ENCODE peak calls at places on chromosomes 5 and 9, in eight cellular contexts. N, G, R, H, L, F, U and Y are unnamed samples.

GRCh38 chr9:110027624-110028023 is 180.3 kb downstream of the C9orf152 start:
- DNase-seq in G (no peak), L (peak), H (peak), F (no peak), N (no peak), R (peak), U (no peak), Y (no peak)

GRCh38 chr5:52859619-52860018 is 71.9 kb downstream of the ITGA1 start:
- DNase-seq in L (no peak), H (peak), G (no peak), R (peak), N (no peak), F (no peak), U (no peak), Y (no peak)

GRCh38 chr5:10581867-10582511 is 18.1 kb downstream of the ANKRD33B start:
- DNase-seq in L (no peak), N (no peak), H (no peak), G (no peak), F (no peak), R (no peak), U (no peak), Y (no peak)

GRCh38 chr5:43193171-43193951 is 1.3 kb downstream of the NIM1K start:
- DNase-seq in R (peak), F (no peak), G (peak), N (no peak), L (no peak), H (peak), U (no peak), Y (no peak)

GRCh38 chr9:131706608-131706970 is 33.3 kb downstream of the RAPGEF1 start:
- DNase-seq in U (no peak), L (no peak), F (no peak), H (no peak), R (no peak), N (no peak), G (no peak), Y (no peak)

GRCh38 chr5:124707516-124707915 is 38.9 kb downstream of the ZNF608 start:
- DNase-seq in H (no peak), R (no peak), F (no peak), L (no peak), G (no peak), U (no peak), N (no peak), Y (no peak)

GRCh38 chr5:149957855-149958254 is 2.7 kb upstream of the SLC26A2 start:
- DNase-seq in H (no peak), N (no peak), G (peak), F (no peak), U (no peak), L (no peak), R (peak), Y (no peak)

GRCh38 chr5:103598997-103599556 is 36.5 kb upstream of the NUDT12 start:
- DNase-seq in H (no peak), U (no peak), G (no peak), R (peak), F (no peak), L (no peak), N (no peak), Y (no peak)

GRCh38 chr5:85441138-85441537 is 1056.5 kb upstream of the EDIL3 start:
- DNase-seq in G (no peak), F (no peak), R (no peak), L (no peak), H (no peak), U (no peak), N (no peak), Y (no peak)

GRCh38 chr5:81825237-81825636 is 74.3 kb upstream of the SSBP2 start:
- DNase-seq in U (peak), G (peak), L (peak), N (no peak), F (no peak), R (peak), H (peak), Y (peak)

GRCh38 chr9:27539479-27540441 is 10.1 kb upstream of the MOB3B start:
- DNase-seq in H (peak), G (peak), N (no peak), U (no peak), F (no peak), R (peak), L (peak), Y (no peak)

GRCh38 chr5:36664762-36665161 is 58.4 kb downstream of the SLC1A3 start:
- DNase-seq in G (no peak), F (peak), H (peak), U (no peak), R (peak), N (no peak), L (no peak), Y (no peak)

GRCh38 chr5:32852535-32852934 is 141.4 kb downstream of the NPR3 start:
- DNase-seq in H (peak), L (peak), N (no peak), G (peak), U (no peak), F (peak), R (peak), Y (no peak)

GRCh38 chr5:141604318-141604717 is 14.5 kb downstream of the DIAPH1 start:
- DNase-seq in G (peak), R (peak), N (no peak), U (peak), F (peak), H (peak), L (peak), Y (peak)

GRCh38 chr5:39213437-39214207 is 5.7 kb downstream of the FYB1 start:
- DNase-seq in L (no peak), G (no peak), H (no peak), F (no peak), U (no peak), N (no peak), R (no peak), Y (no peak)

GRCh38 chr5:115559524-115559923 is 14.9 kb upstream of the FEM1C start:
- DNase-seq in G (no peak), U (no peak), N (no peak), R (peak), H (no peak), L (no peak), F (no peak), Y (no peak)

GRCh38 chr9:127386981-127387380 is 10.0 kb upstream of the SLC2A8 start:
- DNase-seq in U (no peak), H (no peak), F (no peak), N (no peak), L (no peak), G (no peak), R (no peak), Y (no peak)

GRCh38 chr5:14504816-14505215 is 76.8 kb upstream of the OTULINL start:
- DNase-seq in L (no peak), R (no peak), F (no peak), G (no peak), H (no peak), U (no peak), N (no peak), Y (no peak)

GRCh38 chr5:32842798-32843531 is 131.8 kb downstream of the NPR3 start:
- DNase-seq in H (no peak), L (no peak), F (no peak), N (no peak), R (no peak), U (no peak), G (peak), Y (no peak)

GRCh38 chr5:141359790-141360426 is at the start of gene PCDHGB2:
- DNase-seq in L (no peak), N (no peak), R (peak), F (peak), G (no peak), U (no peak), H (peak), Y (no peak)

GRCh38 chr5:98735806-98736507 is 37.5 kb upstream of the RGMB start:
- DNase-seq in L (no peak), G (no peak), U (no peak), R (peak), F (no peak), N (no peak), H (peak), Y (no peak)

GRCh38 chr5:118043531-118043930 is 944.8 kb downstream of the DTWD2 start:
- DNase-seq in R (no peak), H (no peak), U (no peak), L (no peak), G (no peak), F (no peak), N (no peak), Y (no peak)

DNA sequence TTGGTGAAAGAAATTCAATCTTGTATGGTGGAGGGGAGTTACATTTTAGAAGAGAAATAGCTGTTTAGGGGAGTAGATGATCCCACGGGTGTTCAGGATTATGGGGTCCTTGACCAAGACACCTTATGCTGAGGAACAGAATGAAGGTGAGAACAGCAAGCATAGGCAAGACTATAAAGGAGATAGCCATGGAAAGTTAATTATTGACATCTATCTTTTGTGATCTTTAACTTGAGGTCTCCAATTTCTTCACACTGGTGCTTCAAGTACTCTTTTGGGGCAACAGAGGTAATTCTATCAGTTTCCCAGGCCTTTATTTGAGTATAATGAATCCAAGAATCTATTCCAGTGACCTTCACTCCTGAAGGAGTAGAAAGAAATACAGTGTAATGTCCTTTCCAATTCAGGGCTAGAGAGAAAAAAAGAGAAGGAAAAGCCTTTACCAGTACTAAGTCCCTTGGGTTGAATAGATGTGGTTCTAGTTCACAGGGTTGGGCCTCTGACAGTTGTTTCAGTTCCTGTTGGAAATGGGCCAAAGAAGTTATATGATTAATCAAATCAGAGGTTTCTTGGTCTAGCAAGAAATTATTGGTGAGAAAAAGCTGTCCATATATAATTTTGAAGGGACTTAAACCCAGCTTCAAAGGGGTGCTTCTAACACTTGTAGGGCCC is 2104.1 kb upstream of the ACO1 start:
- DNase-seq in H (no peak), N (no peak), G (no peak), R (no peak), F (no peak), L (no peak), U (no peak), Y (no peak)
- TF ChIP-seq CTCF in H (no peak), N (no peak), G (no peak), R (no peak), F (no peak), L (no peak), U (no peak), Y (no peak)

GRCh38 chr5:181142054-181142453 is 5.3 kb upstream of the OR2V2 start:
- DNase-seq in G (no peak), F (no peak), L (no peak), N (no peak), U (no peak), H (no peak), R (no peak), Y (no peak)

GRCh38 chr5:181134259-181134658 is 3.3 kb upstream of the OR2V1 start:
- DNase-seq in F (no peak), N (no peak), H (peak), U (no peak), R (no peak), G (no peak), L (no peak), Y (no peak)

GRCh38 chr5:181136361-181136955 is 5.5 kb upstream of the OR2V1 start:
- DNase-seq in G (no peak), H (no peak), F (no peak), R (no peak), N (no peak), U (no peak), L (no peak), Y (no peak)

GRCh38 chr5:181140766-181141165 is 6.6 kb upstream of the OR2V2 start:
- DNase-seq in R (no peak), F (no peak), L (no peak), N (no peak), G (no peak), H (no peak), U (no peak), Y (no peak)

DNA sequence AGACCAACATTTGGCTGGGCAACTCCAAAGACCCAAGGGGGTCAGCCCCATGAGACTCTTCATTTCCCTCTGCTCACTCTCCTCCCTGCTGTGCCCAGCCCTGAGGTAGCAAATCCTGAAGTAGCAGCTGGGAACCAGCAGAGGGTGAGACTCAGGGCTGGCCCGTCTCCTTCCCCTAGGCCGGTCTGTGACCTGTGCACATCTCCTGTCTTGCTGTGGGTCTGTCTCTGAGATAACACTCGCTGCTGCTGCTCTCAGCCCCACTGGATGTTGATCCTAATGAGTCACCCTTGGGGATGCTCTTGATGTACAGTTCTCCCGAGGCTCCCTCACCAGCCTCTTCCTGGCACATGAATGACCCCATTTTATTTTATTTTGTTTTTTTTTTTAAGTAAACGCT is 7.3 kb upstream of the OR2V1 start:
- DNase-seq in F (peak), U (no peak), L (no peak), N (no peak), R (no peak), G (no peak), H (peak), Y (peak)
- TF ChIP-seq CTCF in F (peak), U (no peak), L (no peak), N (no peak), R (no peak), G (peak), H (no peak), Y (no peak)

GRCh38 chr5:139549162-139549894 is 11.8 kb upstream of the UBE2D2 start:
- DNase-seq in R (no peak), H (no peak), G (no peak), L (no peak), U (no peak), N (peak), F (peak), Y (no peak)

GRCh38 chr5:139543423-139543991 is 17.6 kb upstream of the UBE2D2 start:
- DNase-seq in G (no peak), N (peak), U (peak), F (peak), R (peak), L (peak), H (no peak), Y (no peak)
- TF ChIP-seq CTCF in G (no peak), N (peak), U (no peak), F (peak), R (peak), L (peak), H (no peak), Y (no peak)

GRCh38 chr5:77145666-77146065 is 58.6 kb upstream of the ZBED3 start:
- DNase-seq in R (peak), L (no peak), N (no peak), F (no peak), H (peak), G (no peak), U (no peak), Y (no peak)

GRCh38 chr5:77143998-77144836 is 57.1 kb upstream of the ZBED3 start:
- DNase-seq in U (peak), F (peak), H (peak), R (peak), G (peak), N (peak), L (peak), Y (peak)

GRCh38 chr5:77140350-77140749 is 53.3 kb upstream of the ZBED3 start:
- DNase-seq in R (no peak), H (no peak), F (no peak), U (no peak), L (no peak), G (no peak), N (no peak), Y (no peak)

GRCh38 chr5:77146896-77147295 is 59.8 kb upstream of the ZBED3 start:
- DNase-seq in N (no peak), F (no peak), H (no peak), G (no peak), R (no peak), U (no peak), L (no peak), Y (no peak)

DNA sequence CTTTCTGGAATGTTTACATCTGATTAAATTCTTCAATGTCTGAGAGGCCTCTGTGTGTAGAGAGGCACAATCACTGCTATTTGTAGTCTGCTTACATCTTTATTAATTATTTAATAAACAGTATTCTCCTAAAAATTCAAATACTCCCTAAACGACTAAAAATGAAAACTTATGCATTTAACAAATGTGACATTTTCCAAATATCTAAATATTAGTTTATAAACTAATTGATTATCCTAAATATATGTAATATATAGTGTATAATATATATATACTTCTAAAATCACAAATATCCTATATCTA is 57.7 kb upstream of the ZBED3 start:
- DNase-seq in F (no peak), N (no peak), H (no peak), U (no peak), R (no peak), L (no peak), G (no peak), Y (no peak)
- TF ChIP-seq CTCF in F (no peak), N (no peak), H (no peak), U (no peak), R (no peak), L (no peak), G (peak), Y (peak)

DNA sequence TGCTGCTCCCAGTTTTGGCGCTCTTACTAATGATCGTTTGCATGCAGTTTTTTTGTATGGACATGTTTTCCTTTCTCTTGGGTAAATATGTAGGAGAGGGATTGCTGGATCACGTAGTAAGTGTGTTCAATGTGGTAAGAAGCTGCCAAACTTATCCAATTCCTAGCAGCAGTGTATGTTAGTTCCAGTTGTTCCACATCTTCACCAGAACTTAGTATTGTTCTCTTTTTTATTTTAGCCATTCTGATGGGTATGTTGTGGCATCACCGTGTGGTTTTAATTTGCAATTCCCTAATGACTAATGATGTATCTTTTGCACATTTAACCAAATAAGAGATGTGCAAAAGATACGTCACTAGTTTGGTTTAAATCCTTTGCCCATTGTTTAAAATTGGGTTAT is 65.9 kb downstream of the IPPK start:
- DNase-seq in N (no peak), U (no peak), G (no peak), F (no peak), L (no peak), H (no peak), R (no peak), Y (no peak)
- TF ChIP-seq CTCF in N (no peak), U (no peak), G (no peak), F (no peak), L (no peak), H (no peak), R (no peak), Y (no peak)

GRCh38 chr9:106718996-106719395 is 144.0 kb upstream of the ZNF462 start:
- DNase-seq in L (no peak), U (no peak), H (peak), G (no peak), F (no peak), R (peak), N (no peak), Y (no peak)
- TF ChIP-seq CTCF in L (no peak), U (no peak), H (no peak), G (no peak), F (no peak), R (no peak), N (no peak), Y (no peak)